ENCODE peak calls at places on chromosomes 1 and 21, in seven cellular contexts. H, I, S, D, V, F and B are unnamed samples.

GRCh38 chr1:116411784-116412479 is 38.9 kb downstream of the ATP1A1 start:
- DNase-seq in D (no peak), I (peak; percentile 79), S (no peak), V (no peak), H (no peak), F (no peak), B (no peak)

GRCh38 chr21:45319461-45320211 is 31.9 kb upstream of the POFUT2 start:
- DNase-seq in V (no peak), H (peak; percentile 63), S (peak; percentile 93), D (peak; percentile 85), F (peak; percentile 42), I (peak; percentile 77), B (no peak)

GRCh38 chr1:100862591-100862990 is 32.1 kb downstream of the EXTL2 start:
- DNase-seq in V (no peak), S (no peak), H (no peak), F (no peak), D (peak; percentile 66), I (peak; percentile 84), B (no peak)

GRCh38 chr1:247347395-247348222 is 15.9 kb upstream of the ZNF496 start:
- DNase-seq in H (no peak), V (no peak), F (no peak), I (no peak), S (no peak), D (no peak), B (peak; percentile 55)

GRCh38 chr1:43538969-43539368 is 8.3 kb downstream of the PTPRF start:
- DNase-seq in V (no peak), H (no peak), F (no peak), S (no peak), D (no peak), I (no peak), B (no peak)

GRCh38 chr1:106360252-106360651 is 696.2 kb upstream of the PRMT6 start:
- DNase-seq in I (no peak), F (no peak), V (no peak), D (no peak), S (no peak), H (no peak), B (no peak)

GRCh38 chr1:1284370-1285101 is 4.3 kb downstream of the SCNN1D start:
- DNase-seq in H (no peak), I (no peak), D (no peak), F (no peak), V (no peak), S (no peak), B (no peak)

GRCh38 chr21:46021398-46021797 is 39.8 kb downstream of the COL6A1 start:
- DNase-seq in H (no peak), I (no peak), S (no peak), D (no peak), V (no peak), F (no peak), B (no peak)

GRCh38 chr21:27201197-27201596 is 234.3 kb upstream of the ADAMTS5 start:
- DNase-seq in D (no peak), V (no peak), H (no peak), S (no peak), I (peak; percentile 85), F (no peak), B (no peak)

GRCh38 chr1:229431270-229432115 is 2.4 kb downstream of the ACTA1 start:
- DNase-seq in I (no peak), S (no peak), H (no peak), F (no peak), V (no peak), D (no peak), B (no peak)
- TF ChIP-seq POLR2A in I (no peak), S (no peak), H (no peak), F (no peak), V (no peak), D (no peak), B (no peak)

DNA sequence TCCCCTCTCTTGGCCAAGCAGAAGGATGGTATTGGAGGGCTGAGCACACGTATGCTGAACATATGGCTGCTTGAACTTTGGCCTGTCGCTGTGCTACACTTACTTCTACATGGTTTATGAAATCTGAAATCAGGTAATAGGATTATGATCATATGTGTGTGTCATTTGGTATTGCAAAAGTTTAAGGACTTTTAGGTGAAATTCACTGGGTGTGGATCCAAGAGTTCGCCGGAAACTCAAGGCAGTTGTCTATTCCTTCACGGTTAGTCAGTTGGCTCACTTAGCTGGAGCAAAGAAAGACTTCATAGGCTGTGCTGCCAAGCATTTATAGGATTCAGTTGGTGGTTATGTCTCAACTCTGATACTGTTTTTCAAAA is 918 bp downstream of the UAP1 start:
- DNase-seq in D (peak; percentile 65), F (no peak), S (no peak), V (no peak), H (no peak), I (peak; percentile 65), B (peak; percentile 34)
- TF ChIP-seq POLR2A in D (no peak), F (no peak), S (no peak), V (no peak), H (no peak), I (no peak), B (no peak)

GRCh38 chr1:226111109-226111864 is 48.8 kb downstream of the H3-3A start:
- DNase-seq in D (no peak), F (no peak), H (no peak), I (no peak), V (no peak), S (no peak), B (peak; percentile 73)

GRCh38 chr1:226109829-226110248 is 47.3 kb downstream of the H3-3A start:
- DNase-seq in D (peak; percentile 72), S (peak; percentile 91), F (peak; percentile 87), V (peak; percentile 66), I (peak; percentile 70), H (peak; percentile 92), B (peak; percentile 80)

GRCh38 chr1:226108935-226109828 is 46.7 kb downstream of the H3-3A start:
- DNase-seq in V (no peak), S (no peak), I (peak; percentile 36), H (no peak), F (no peak), D (no peak), B (no peak)

GRCh38 chr1:226111865-226112395 is 49.4 kb downstream of the H3-3A start:
- DNase-seq in S (no peak), D (no peak), H (no peak), F (no peak), V (no peak), I (no peak), B (no peak)

GRCh38 chr1:226110249-226111108 is 48.0 kb downstream of the H3-3A start:
- DNase-seq in D (peak; percentile 69), I (peak; percentile 58), H (peak; percentile 84), V (no peak), S (peak; percentile 84), F (peak; percentile 61), B (peak; percentile 68)
- TF ChIP-seq POLR2A in D (no peak), I (no peak), H (no peak), V (no peak), S (peak; percentile 42), F (no peak), B (peak; percentile 16)

GRCh38 chr21:33261635-33262034 is 4.5 kb upstream of the IL10RB start:
- DNase-seq in V (no peak), I (peak; percentile 62), F (no peak), H (no peak), S (no peak), D (no peak), B (no peak)
- TF ChIP-seq POLR2A in V (no peak), I (no peak), F (no peak), H (no peak), S (no peak), D (no peak), B (no peak)

DNA sequence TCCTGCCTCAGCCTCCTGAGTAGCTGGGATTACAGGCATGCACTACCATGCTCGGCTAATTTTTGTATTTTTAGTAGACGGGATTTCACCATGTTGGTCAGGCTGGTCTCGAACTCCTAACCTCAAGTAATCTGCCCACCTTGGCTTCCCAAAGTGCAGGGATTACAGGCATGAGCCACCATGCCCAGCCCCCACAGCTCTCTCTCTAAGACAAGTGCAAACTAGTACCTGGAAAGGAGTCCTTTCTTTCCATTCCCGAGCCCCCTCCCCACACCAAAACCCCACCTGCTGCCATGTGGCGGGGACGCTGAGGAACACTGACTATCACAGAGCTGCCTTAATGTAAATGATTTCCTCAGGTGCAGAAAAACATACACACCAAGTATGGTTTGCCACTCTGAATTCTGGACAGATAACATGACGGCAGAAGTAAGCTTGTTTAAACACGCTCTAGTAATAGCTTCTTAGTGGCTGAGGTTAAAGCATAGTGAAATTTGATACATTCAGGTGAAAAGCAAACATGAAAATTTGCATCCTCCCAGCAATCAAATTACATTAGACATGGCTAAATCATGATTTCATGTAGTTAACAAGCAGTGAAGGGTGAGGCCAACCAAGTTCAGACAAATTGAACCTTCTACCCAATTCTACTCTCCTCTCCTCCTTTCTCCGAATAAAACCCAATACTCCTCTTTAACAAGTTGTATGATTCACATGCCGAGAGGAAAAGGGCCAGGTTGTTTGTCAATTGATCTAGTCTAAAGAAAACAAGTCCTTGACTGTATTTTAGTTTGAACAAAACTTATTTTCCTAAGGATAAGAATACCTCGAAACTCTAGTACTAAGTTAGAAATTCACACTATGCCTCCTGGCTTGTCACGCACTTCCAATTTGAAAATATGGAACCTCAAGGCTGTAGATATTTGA is 19.8 kb downstream of the ERRFI1 start:
- DNase-seq in F (no peak), V (no peak), H (no peak), S (no peak), I (no peak), D (no peak), B (no peak)
- TF ChIP-seq POLR2A in F (no peak), V (no peak), H (no peak), S (no peak), I (no peak), D (no peak), B (no peak)

DNA sequence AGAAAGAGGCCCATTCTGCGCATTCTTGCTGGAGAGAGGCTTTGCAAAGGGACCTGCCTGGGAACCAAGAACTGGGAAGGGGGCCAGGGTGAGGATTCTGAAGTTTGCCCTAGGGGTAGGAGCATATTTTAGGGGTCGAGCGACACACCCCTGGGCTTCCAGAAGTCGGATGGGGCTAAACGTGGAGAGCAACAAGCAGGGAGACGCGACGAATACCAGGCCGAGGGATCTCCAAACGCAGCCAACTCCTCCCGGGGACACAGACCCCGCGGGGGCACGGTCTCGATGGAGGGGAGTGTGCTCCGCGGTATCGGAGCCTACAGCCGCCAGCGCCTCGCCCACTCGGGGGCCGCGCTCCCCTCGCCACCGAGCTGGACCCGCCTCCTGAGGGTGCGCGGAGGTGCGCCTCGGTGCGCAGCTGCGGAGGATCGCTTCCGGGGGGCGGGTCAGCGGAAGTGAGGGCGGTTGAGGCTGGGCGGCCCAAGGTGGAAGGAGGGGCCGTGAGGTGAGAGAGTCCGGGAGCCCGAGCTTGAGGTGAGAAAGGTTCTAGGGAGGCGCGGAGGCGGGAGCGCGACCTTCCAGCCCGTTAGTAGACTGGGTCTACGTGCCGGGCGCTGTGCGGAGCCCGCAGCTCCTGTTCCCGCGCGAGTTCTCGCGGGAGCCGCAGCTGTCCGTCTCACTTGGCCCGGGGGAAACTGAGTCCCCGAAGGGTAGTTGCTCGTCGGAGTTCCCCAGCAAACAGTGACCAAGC is at the start of gene MTFR1L:
- DNase-seq in V (peak; percentile 39), S (peak; percentile 86), F (peak; percentile 91), I (peak; percentile 55), H (peak; percentile 93), D (peak; percentile 77), B (peak; percentile 90)
- TF ChIP-seq POLR2A in V (peak; percentile 46), S (peak; percentile 58), F (peak; percentile 97), I (peak; percentile 66), H (no peak), D (peak; percentile 65), B (peak; percentile 73)